ENCODE peak calls at places on chromosomes 5 and 9, in six cellular contexts. H is upper lobe of left lung, W is K562, A is HepG2, I is A549, G is GM12878. M is an unnamed sample.

GRCh38 chr5:132495063-132495671 is 4.6 kb upstream of the IRF1 start:
- ATAC-seq in H (no peak), W (no peak), A (no peak), I (no peak), G (no peak), M (no peak)

GRCh38 chr5:78269088-78269703 is 25.3 kb downstream of the AP3B1 start:
- ATAC-seq in H (peak; percentile 44), W (peak; percentile 77), A (peak; percentile 47), I (peak; percentile 66), G (peak; percentile 84), M (no peak)

GRCh38 chr9:131954299-131954698 is 125.4 kb downstream of the MED27 start:
- ATAC-seq in H (no peak), W (no peak), A (no peak), I (peak; percentile 70), G (peak; percentile 48), M (no peak)

GRCh38 chr9:79430599-79430998 is 141.2 kb upstream of the TLE4 start:
- ATAC-seq in H (no peak), W (no peak), A (no peak), I (no peak), G (no peak), M (no peak)

GRCh38 chr5:149895416-149896345 is 48.9 kb downstream of the PDE6A start:
- ATAC-seq in H (no peak), W (no peak), A (no peak), I (peak; percentile 56), G (peak; percentile 52), M (no peak)

GRCh38 chr5:178094345-178094744 is 19.0 kb upstream of the N4BP3 start:
- ATAC-seq in H (no peak), W (no peak), A (no peak), I (no peak), G (no peak), M (no peak)

GRCh38 chr9:119071636-119072035 is 297.6 kb downstream of the BRINP1 start:
- ATAC-seq in H (no peak), W (no peak), A (no peak), I (no peak), G (no peak), M (no peak)

GRCh38 chr5:169978744-169979143 is 1.6 kb downstream of the INSYN2B start:
- ATAC-seq in H (no peak), W (no peak), A (no peak), I (no peak), G (no peak), M (no peak)

GRCh38 chr5:87020099-87020934 is 247.4 kb upstream of the RASA1 start:
- ATAC-seq in H (peak; percentile 88), W (peak; percentile 63), A (peak; percentile 49), I (peak; percentile 75), G (peak; percentile 94), M (peak; percentile 62)

GRCh38 chr9:122204491-122204890 is 24.3 kb downstream of the LHX6 start:
- ATAC-seq in H (no peak), W (no peak), A (no peak), I (no peak), G (no peak), M (no peak)

GRCh38 chr9:13145340-13145739 is 134.2 kb downstream of the MPDZ start:
- ATAC-seq in H (no peak), W (no peak), A (no peak), I (no peak), G (no peak), M (no peak)

GRCh38 chr5:151181818-151182217 is 24.2 kb upstream of the ANXA6 start:
- ATAC-seq in H (no peak), W (peak; percentile 66), A (no peak), I (no peak), G (no peak), M (no peak)

GRCh38 chr5:93162201-93162654 is 418.8 kb downstream of the NR2F1-AS1 start:
- ATAC-seq in H (peak; percentile 38), W (no peak), A (no peak), I (peak; percentile 54), G (no peak), M (no peak)

GRCh38 chr9:19161257-19162025 is 34.1 kb upstream of the PLIN2 start:
- ATAC-seq in H (peak; percentile 85), W (peak; percentile 84), A (peak; percentile 88), I (peak; percentile 89), G (peak; percentile 96), M (peak; percentile 92)
- TF ChIP-seq EP300 in H (peak; percentile 86), W (peak; percentile 96), A (peak; percentile 99), I (peak; percentile 94), G (no peak), M (no peak)

GRCh38 chr9:16321461-16322119 is 548.9 kb downstream of the BNC2 start:
- ATAC-seq in H (peak; percentile 59), W (no peak), A (no peak), I (peak; percentile 60), G (no peak), M (peak; percentile 47)
- H3K27ac ChIP-seq in H (no peak overlapping the region), W (no peak overlapping the region), A (no peak overlapping the region), I (peak overlapping the region; percentile 74), G (no peak overlapping the region), M (no peak overlapping the region)

GRCh38 chr9:16540996-16541668 is 329.3 kb downstream of the BNC2 start:
- ATAC-seq in H (peak; percentile 57), W (no peak), A (no peak), I (no peak), G (no peak), M (no peak)
- TF ChIP-seq EP300 in H (no peak), W (no peak), A (no peak), I (no peak), G (no peak), M (no peak)

GRCh38 chr5:142211013-142211412 is 102.4 kb downstream of the NDFIP1 start:
- ATAC-seq in H (no peak), W (no peak), A (peak; percentile 64), I (no peak), G (no peak), M (no peak)

GRCh38 chr5:142211918-142212317 is 103.3 kb downstream of the NDFIP1 start:
- ATAC-seq in H (no peak), W (no peak), A (no peak), I (no peak), G (no peak), M (no peak)

GRCh38 chr5:142219146-142219545 is 105.7 kb downstream of the SPRY4 start:
- ATAC-seq in H (no peak), W (no peak), A (no peak), I (no peak), G (no peak), M (no peak)

GRCh38 chr5:142213077-142213476 is 104.5 kb downstream of the NDFIP1 start:
- ATAC-seq in H (no peak), W (no peak), A (no peak), I (no peak), G (no peak), M (no peak)

DNA sequence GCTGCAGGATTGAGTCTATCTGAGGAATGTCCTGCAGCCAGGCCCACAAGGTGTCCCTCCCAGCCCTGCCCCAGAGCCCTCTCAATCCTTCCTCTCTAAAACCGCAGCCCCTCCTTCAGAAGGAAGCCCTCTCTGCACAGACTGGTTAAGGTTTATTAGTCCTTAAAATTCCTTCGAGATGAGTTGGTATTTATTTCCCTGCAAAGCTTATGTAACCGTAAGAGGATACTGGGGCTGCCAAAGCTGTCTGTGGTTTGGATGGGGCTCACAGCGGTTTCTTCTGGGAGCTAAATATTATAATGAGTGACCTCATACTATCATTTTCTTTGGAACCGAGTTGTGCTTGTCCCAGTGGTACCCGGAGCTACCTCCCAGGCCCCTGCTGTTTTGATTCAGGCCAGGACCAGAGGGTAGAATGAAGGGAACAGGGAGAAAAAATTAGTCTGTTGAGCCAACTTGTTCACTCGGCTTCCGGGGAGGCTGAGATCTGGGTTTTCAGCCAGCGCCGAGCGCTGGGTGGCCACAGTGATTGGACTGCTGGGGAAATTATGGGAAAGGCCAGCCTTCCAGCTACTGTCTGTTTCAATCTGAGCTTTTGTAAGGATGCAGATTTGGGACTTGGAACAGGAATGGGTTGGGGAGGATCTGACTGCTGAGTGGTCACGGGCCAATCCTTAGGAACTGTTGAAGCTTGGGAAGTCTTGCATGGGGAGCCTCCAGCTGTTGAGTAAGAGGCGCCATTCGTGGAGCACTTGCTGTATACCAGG is 107.5 kb downstream of the NDFIP1 start:
- ATAC-seq in H (peak; percentile 92), W (no peak), A (no peak), I (peak; percentile 90), G (no peak), M (peak; percentile 85)
- H3K27ac ChIP-seq in H (peak overlapping the region; percentile 79), W (no peak overlapping the region), A (no peak overlapping the region), I (peak overlapping the region; percentile 59), G (no peak overlapping the region), M (peak overlapping the region; percentile 75)

GRCh38 chr5:15757103-15757502 is 257.1 kb downstream of the FBXL7 start:
- ATAC-seq in H (no peak), W (no peak), A (no peak), I (no peak), G (no peak), M (no peak)
- TF ChIP-seq EP300 in H (no peak), W (no peak), A (no peak), I (no peak), G (no peak), M (no peak)

DNA sequence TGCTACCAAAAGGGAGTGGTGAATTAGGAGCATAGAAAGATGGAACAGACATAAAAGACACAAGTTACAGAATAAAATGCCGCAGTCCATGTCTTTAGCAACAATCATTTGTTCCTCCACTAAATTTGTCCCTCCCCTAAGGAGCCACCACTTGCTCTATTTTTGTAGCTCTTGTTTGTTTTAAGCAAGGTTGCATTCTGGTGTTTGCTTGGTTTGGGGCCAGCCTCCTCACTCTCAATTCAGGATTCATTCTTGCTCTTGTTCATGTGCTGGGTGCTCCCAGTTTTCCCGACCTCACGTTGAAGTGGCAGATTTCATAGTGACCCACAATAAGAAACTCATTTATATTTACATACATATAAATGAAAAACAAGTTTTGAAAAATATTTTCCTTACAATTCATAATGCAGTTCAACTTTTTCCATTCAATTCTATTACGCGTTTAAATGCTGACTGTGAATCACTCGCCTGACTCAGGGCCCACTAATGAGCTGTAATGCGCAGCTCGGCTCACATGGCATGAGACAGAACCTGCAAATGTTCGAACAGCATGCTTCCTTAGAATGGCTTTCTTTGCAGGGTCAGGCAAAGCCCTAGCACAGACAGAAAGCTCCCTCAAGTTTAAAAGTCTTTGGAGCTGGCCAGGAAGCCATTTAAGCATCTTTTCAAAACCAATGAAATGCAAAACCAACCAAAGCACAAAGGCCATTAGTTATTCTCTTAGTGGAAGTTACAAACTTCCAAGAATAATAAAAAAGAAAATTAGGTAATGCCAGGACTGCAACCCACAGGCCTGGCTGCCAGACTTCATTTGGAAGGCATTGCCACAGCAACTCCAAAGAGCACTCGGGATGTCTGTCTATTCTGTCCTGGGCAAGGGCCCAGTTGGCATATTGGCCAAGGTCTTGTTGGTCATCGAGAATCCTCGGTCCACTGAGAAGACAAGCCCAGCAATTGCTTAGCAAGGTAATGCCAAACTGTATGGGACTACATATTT is 41.7 kb downstream of the RETREG1 start:
- ATAC-seq in H (peak; percentile 51), W (no peak), A (no peak), I (no peak), G (no peak), M (no peak)
- H3K27ac ChIP-seq in H (no peak overlapping the region), W (no peak overlapping the region), A (no peak overlapping the region), I (no peak overlapping the region), G (no peak overlapping the region), M (peak overlapping the region; percentile 29)

GRCh38 chr5:96254980-96255681 is 177.9 kb downstream of the PCSK1 start:
- ATAC-seq in H (peak; percentile 81), W (no peak), A (no peak), I (peak; percentile 71), G (no peak), M (peak; percentile 50)
- TF ChIP-seq EP300 in H (no peak), W (no peak), A (no peak), I (peak; percentile 55), G (no peak), M (no peak)